ENCODE peak calls at places on chromosomes 16 and 17, in nine cellular contexts. H, L, E, W, G, O, J, D and Q are unnamed samples.

GRCh38 chr17:19021622-19022083 is 17.1 kb upstream of the FAM83G start:
- DNase-seq in H (no peak), L (no peak), E (peak; percentile 68), W (no peak), G (no peak), O (peak; percentile 34), J (no peak), D (no peak), Q (peak; percentile 44)

GRCh38 chr16:68093816-68094613 is 8.8 kb downstream of the NFATC3 start:
- DNase-seq in H (peak; percentile 36), L (no peak), E (peak; percentile 39), W (no peak), G (no peak), O (no peak), J (no peak), D (no peak), Q (no peak)

GRCh38 chr17:3512512-3513171 is 36.8 kb downstream of the ASPA start:
- DNase-seq in H (no peak), L (no peak), E (no peak), W (no peak), G (no peak), O (peak; percentile 85), J (no peak), D (peak; percentile 61), Q (no peak)

GRCh38 chr17:83089322-83090156 is 10.1 kb downstream of the METRNL start:
- DNase-seq in H (no peak), L (no peak), E (no peak), W (no peak), G (no peak), O (no peak), J (no peak), D (no peak), Q (no peak)

GRCh38 chr17:280216-280615 is 72.4 kb downstream of the RPH3AL start:
- DNase-seq in H (no peak), L (no peak), E (no peak), W (no peak), G (no peak), O (peak; percentile 10), J (no peak), D (no peak), Q (no peak)

GRCh38 chr17:75844530-75845057 is 390 bp upstream of the UNC13D start:
- DNase-seq in H (no peak), L (peak; percentile 94), E (peak; percentile 60), W (peak; percentile 85), G (no peak), O (no peak), J (no peak), D (no peak), Q (peak; percentile 59)

GRCh38 chr17:82008258-82008940 is 14.3 kb downstream of the CENPX start:
- DNase-seq in H (no peak), L (no peak), E (no peak), W (no peak), G (no peak), O (no peak), J (no peak), D (no peak), Q (no peak)

GRCh38 chr17:59848778-59849177 is 44.0 kb downstream of the TUBD1 start:
- DNase-seq in H (no peak), L (no peak), E (peak; percentile 74), W (no peak), G (peak; percentile 56), O (peak; percentile 64), J (no peak), D (no peak), Q (no peak)

GRCh38 chr17:69763503-69763902 is 311.5 kb upstream of the KCNJ16 start:
- DNase-seq in H (no peak), L (peak; percentile 19), E (no peak), W (no peak), G (no peak), O (no peak), J (no peak), D (no peak), Q (no peak)

GRCh38 chr16:27378871-27379580 is 22.9 kb upstream of the IL21R start:
- DNase-seq in H (no peak), L (no peak), E (peak; percentile 75), W (no peak), G (no peak), O (no peak), J (no peak), D (no peak), Q (no peak)

GRCh38 chr16:88831838-88832237 is 20.1 kb upstream of the APRT start:
- DNase-seq in H (no peak), L (no peak), E (no peak), W (no peak), G (no peak), O (no peak), J (no peak), D (no peak), Q (no peak)

GRCh38 chr17:6517017-6517416 is 39.3 kb downstream of the PITPNM3 start:
- DNase-seq in H (no peak), L (no peak), E (no peak), W (no peak), G (no peak), O (no peak), J (no peak), D (no peak), Q (no peak)

GRCh38 chr16:28100810-28101532 is 37.5 kb upstream of the GSG1L start:
- DNase-seq in H (no peak), L (no peak), E (no peak), W (no peak), G (no peak), O (no peak), J (no peak), D (no peak), Q (no peak)

GRCh38 chr17:51258756-51259573 is 884 bp downstream of the MBTD1 start:
- DNase-seq in H (no peak), L (no peak), E (peak; percentile 32), W (no peak), G (no peak), O (peak; percentile 40), J (no peak), D (no peak), Q (peak; percentile 6)

GRCh38 chr16:86528061-86528929 is 18.0 kb downstream of the FOXF1 start:
- DNase-seq in H (no peak), L (no peak), E (no peak), W (no peak), G (no peak), O (no peak), J (no peak), D (no peak), Q (no peak)

GRCh38 chr16:17302620-17303019 is 168.1 kb downstream of the XYLT1 start:
- DNase-seq in H (no peak), L (no peak), E (no peak), W (no peak), G (no peak), O (no peak), J (no peak), D (no peak), Q (peak; percentile 19)

GRCh38 chr17:1134634-1135324 is 45.0 kb downstream of the ABR start:
- DNase-seq in H (no peak), L (no peak), E (no peak), W (no peak), G (no peak), O (peak; percentile 66), J (no peak), D (no peak), Q (no peak)

GRCh38 chr16:30923554-30924085 is at the start of gene FBXL19:
- DNase-seq in H (no peak), L (no peak), E (peak; percentile 33), W (no peak), G (no peak), O (no peak), J (no peak), D (no peak), Q (peak; percentile 64)

GRCh38 chr16:11194913-11195312 is 61.1 kb downstream of the SOCS1 start:
- DNase-seq in H (no peak), L (no peak), E (no peak), W (no peak), G (no peak), O (no peak), J (no peak), D (no peak), Q (no peak)

GRCh38 chr17:6019959-6020358 is 50.2 kb upstream of the WSCD1 start:
- DNase-seq in H (no peak), L (no peak), E (peak; percentile 36), W (no peak), G (peak; percentile 31), O (no peak), J (no peak), D (no peak), Q (no peak)

GRCh38 chr16:10308305-10309193 is 77.3 kb upstream of the ATF7IP2 start:
- DNase-seq in H (no peak), L (no peak), E (no peak), W (no peak), G (no peak), O (no peak), J (no peak), D (no peak), Q (no peak)

GRCh38 chr16:80665356-80665755 is 124.6 kb downstream of the DYNLRB2 start:
- DNase-seq in H (no peak), L (no peak), E (no peak), W (no peak), G (no peak), O (no peak), J (no peak), D (no peak), Q (no peak)

GRCh38 chr16:29734826-29735225 is 11.0 kb downstream of the C16orf54 start:
- DNase-seq in H (no peak), L (no peak), E (no peak), W (no peak), G (no peak), O (no peak), J (no peak), D (no peak), Q (no peak)

GRCh38 chr16:65070831-65071230 is 51.0 kb downstream of the CDH11 start:
- DNase-seq in H (peak; percentile 89), L (peak; percentile 80), E (no peak), W (no peak), G (no peak), O (peak; percentile 81), J (no peak), D (peak; percentile 64), Q (no peak)

GRCh38 chr16:59702531-59702930 is 968.4 kb upstream of the GOT2 start:
- DNase-seq in H (no peak), L (no peak), E (no peak), W (no peak), G (no peak), O (no peak), J (no peak), D (no peak), Q (no peak)

GRCh38 chr16:278863-279366 is 1.5 kb upstream of the ARHGDIG start:
- DNase-seq in H (no peak), L (no peak), E (peak; percentile 69), W (no peak), G (peak; percentile 36), O (no peak), J (no peak), D (no peak), Q (no peak)